ENCODE peak calls at places on chromosomes 11 and 22, in four cellular contexts. U, L, B and E are unnamed samples.

GRCh38 chr22:48418831-48419230 is 1408.8 kb downstream of the BRD1 start:
- DNase-seq in U (no peak), L (no peak), B (no peak), E (no peak)

GRCh38 chr11:8067929-8068575 is 13.0 kb upstream of the TUB start:
- DNase-seq in U (no peak), L (no peak), B (no peak), E (no peak)

GRCh38 chr11:79097279-79097875 is 343.5 kb downstream of the TENM4 start:
- DNase-seq in U (no peak), L (no peak), B (no peak), E (peak)

GRCh38 chr22:49642331-49642730 is 185.3 kb downstream of the BRD1 start:
- DNase-seq in U (no peak), L (no peak), B (no peak), E (peak)

GRCh38 chr11:114448749-114449484 is 9.7 kb downstream of the REXO2 start:
- DNase-seq in U (no peak), L (peak), B (no peak), E (no peak)

GRCh38 chr11:115657586-115657985 is 153.4 kb upstream of the CADM1 start:
- DNase-seq in U (no peak), L (no peak), B (no peak), E (no peak)

GRCh38 chr11:127130321-127130720 is 129.8 kb upstream of the KIRREL3 start:
- DNase-seq in U (no peak), L (no peak), B (no peak), E (no peak)

GRCh38 chr11:102476812-102477211 is 24.2 kb upstream of the TMEM123 start:
- DNase-seq in U (no peak), L (no peak), B (peak), E (no peak)

GRCh38 chr11:130728185-130729160 is 187.8 kb downstream of the SNX19 start:
- DNase-seq in U (no peak), L (no peak), B (no peak), E (no peak)

GRCh38 chr22:18970948-18971315 is 34.8 kb upstream of the PRODH start:
- DNase-seq in U (no peak), L (no peak), B (no peak), E (peak)

GRCh38 chr22:30425327-30425615 is 297 bp upstream of the MTFP1 start:
- DNase-seq in U (no peak), L (no peak), B (no peak), E (no peak)

GRCh38 chr22:23353696-23354095 is 173.4 kb downstream of the BCR start:
- DNase-seq in U (no peak), L (no peak), B (no peak), E (no peak)

GRCh38 chr11:111455291-111456085 is 56.7 kb downstream of the BTG4 start:
- DNase-seq in U (no peak), L (no peak), B (no peak), E (peak)

GRCh38 chr11:66477256-66478201 is 2.7 kb upstream of the DPP3 start:
- DNase-seq in U (no peak), L (no peak), B (no peak), E (no peak)

GRCh38 chr11:34599406-34599901 is 21.4 kb upstream of the EHF start:
- DNase-seq in U (no peak), L (peak), B (no peak), E (no peak)

GRCh38 chr11:1860108-1860507 is 7.2 kb downstream of the LSP1 start:
- DNase-seq in U (no peak), L (no peak), B (no peak), E (no peak)

GRCh38 chr22:49921508-49922278 is 3.3 kb downstream of the CRELD2 start:
- DNase-seq in U (no peak), L (no peak), B (no peak), E (peak)

GRCh38 chr11:115193931-115194797 is 310.1 kb downstream of the CADM1 start:
- DNase-seq in U (no peak), L (no peak), B (no peak), E (no peak)

GRCh38 chr11:107705027-107705426 is 6.8 kb downstream of the SLN start:
- DNase-seq in U (no peak), L (peak), B (no peak), E (no peak)

GRCh38 chr22:27697888-27698287 is 103.7 kb downstream of the MN1 start:
- DNase-seq in U (peak), L (no peak), B (no peak), E (no peak)
- H3K4me3 ChIP-seq in U (no peak), L (no peak), B (no peak), E (no peak)

DNA sequence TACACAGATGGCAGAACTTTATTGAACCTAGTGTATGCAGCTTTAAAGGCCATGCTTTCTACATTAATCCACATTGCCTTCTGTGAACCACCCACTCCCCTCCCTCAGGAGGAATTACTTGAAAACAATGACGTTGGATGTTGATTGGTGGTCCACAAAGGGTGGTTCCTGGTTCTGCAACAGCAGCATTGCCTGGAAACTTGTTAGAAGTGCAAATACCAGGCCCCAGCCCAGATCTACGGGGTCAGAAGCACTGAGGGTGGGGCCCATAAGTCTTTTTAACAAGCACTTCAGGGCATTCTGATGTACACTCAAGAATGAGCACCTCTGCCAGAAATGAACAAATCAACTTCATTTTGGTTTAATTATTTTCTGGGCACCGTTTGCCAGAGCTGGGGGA is 91.0 kb downstream of the ISX start:
- DNase-seq in U (no peak), L (no peak), B (no peak), E (no peak)
- H3K4me3 ChIP-seq in U (no peak), L (no peak), B (no peak), E (no peak)

DNA sequence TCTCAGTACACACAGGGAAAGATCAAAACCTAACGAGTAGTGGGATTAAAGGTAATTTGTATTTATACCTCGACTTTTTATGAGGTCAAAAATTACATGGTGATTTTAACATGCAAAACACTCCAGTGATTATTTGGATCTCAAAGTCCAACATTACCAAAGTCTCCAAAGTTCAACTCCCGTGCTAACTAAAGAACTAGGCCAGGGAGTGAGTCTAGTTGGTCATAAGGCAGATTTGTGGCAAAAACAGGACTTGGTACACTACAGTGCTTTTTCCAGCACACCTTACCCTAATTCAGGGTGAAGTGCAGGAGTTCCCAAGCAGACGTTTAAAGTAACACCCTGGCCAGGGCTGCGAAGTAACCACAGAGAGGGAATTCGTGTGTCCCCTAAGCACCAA is 1.1 kb downstream of the PUS3 start:
- DNase-seq in U (no peak), L (no peak), B (no peak), E (no peak)
- H3K4me3 ChIP-seq in U (peak), L (peak), B (no peak), E (no peak)

DNA sequence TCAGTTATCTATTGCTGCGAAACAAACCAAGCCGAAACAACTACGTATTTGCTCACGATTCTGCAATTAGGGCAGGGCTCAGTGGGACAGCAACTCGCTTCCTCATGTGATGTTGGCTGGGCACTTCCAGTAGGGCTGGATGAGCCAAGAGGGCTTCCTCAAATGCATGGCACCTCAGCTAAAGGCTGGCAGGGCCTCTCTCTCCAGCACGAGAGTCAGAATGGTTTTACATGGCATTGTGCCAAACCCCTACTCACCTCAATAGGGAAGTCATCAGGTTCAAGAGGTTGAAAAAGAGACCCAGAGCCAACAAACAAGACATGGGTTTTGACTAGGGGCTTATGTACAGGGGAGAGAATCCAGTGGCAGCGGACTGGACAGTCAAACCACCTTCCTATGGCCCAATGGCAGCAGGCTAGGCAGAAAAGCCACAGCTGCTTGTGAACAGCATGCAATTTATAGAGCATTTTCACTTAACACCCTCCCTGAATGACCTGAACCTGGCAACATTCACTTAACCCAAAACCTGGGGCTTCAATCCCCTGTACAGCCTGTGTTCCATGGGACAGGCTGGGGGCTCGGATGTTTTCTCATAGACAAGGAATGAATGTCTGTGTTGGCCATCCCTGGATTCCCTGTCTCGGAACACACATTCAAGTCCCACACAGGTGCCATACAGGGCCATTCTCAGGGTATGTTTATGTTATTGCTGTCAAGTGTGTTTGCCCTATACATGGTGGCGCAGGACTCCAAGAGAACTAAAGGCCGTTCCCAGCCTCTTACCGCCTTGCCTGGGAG is 154.2 kb upstream of the NAV2 start:
- DNase-seq in U (no peak), L (no peak), B (no peak), E (no peak)
- H3K4me3 ChIP-seq in U (no peak), L (no peak), B (no peak), E (no peak)

DNA sequence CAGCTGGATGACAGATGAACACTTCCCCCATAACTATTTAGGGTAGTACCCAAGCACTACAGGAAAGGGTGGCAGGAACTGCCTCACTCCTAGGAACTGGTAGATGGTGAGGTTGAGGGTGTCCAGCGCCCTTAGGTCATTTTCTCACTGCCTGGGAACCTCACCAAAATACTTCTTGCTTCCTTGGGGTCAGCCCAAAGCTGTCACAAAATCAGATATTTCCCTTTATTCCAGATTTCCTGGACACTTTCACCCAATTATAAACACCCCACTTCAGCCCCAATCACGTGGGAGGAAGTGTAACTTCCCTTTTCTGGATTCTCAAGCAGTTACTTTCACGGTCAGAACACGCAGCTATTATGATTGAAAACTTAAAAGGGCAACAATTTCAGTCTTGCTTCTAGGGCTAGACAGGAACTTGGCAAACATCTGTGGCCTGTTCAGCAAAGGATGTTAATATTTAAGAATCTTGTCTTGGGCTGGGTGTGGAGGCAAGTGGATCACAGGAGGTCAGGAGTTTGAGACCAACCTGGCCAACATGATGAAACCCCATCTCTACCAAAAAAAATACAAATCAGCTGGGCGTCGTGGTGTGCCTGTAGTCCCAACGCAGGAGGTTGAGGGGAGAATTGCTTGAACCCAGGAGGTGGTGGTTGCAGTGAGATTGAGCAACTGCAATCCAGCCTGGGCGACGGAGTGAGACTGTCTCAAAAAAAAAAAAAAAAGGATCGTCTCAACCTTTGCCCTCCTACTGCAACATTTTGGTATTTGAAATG is 4.0 kb downstream of the FTH1 start:
- DNase-seq in U (no peak), L (peak), B (peak), E (no peak)
- H3K4me3 ChIP-seq in U (peak), L (peak), B (no peak), E (no peak)

GRCh38 chr11:57474751-57475115 is 14.4 kb downstream of the RTN4RL2 start:
- DNase-seq in U (no peak), L (no peak), B (no peak), E (no peak)

GRCh38 chr11:57475671-57476222 is 15.4 kb downstream of the RTN4RL2 start:
- DNase-seq in U (no peak), L (no peak), B (no peak), E (no peak)

GRCh38 chr11:57476223-57476882 is 16.0 kb downstream of the RTN4RL2 start:
- DNase-seq in U (peak), L (peak), B (no peak), E (no peak)

GRCh38 chr11:57474017-57474750 is 13.9 kb downstream of the RTN4RL2 start:
- DNase-seq in U (no peak), L (no peak), B (no peak), E (no peak)

GRCh38 chr11:57475191-57475590 is 14.9 kb downstream of the RTN4RL2 start:
- DNase-seq in U (no peak), L (no peak), B (no peak), E (no peak)
- H3K4me3 ChIP-seq in U (no peak), L (no peak), B (no peak), E (no peak)

GRCh38 chr11:62610403-62610802 is 2.2 kb downstream of the EML3 start:
- DNase-seq in U (no peak), L (no peak), B (no peak), E (no peak)

GRCh38 chr11:62610814-62611704 is 1.5 kb downstream of the EML3 start:
- DNase-seq in U (no peak), L (no peak), B (no peak), E (no peak)

GRCh38 chr11:62612366-62613274 is at the start of the genes EML3 and ROM1:
- DNase-seq in U (peak), L (peak), B (peak), E (peak)

GRCh38 chr11:62613275-62613864 is 313 bp downstream of the ROM1 start:
- DNase-seq in U (no peak), L (no peak), B (no peak), E (no peak)

GRCh38 chr11:62611705-62612365 is 740 bp downstream of the EML3 start:
- DNase-seq in U (peak), L (peak), B (peak), E (peak)
- H3K4me3 ChIP-seq in U (peak), L (peak), B (peak), E (peak)